ENCODE peak calls at places on chromosome 6, in nine cellular contexts. O, K, B, C, G, V, S, H and Z are unnamed samples.

GRCh38 chr6:51271615-51272014 is 452.9 kb downstream of the TFAP2B start:
- DNase-seq in O (no peak), K (no peak), B (no peak), C (no peak), G (no peak), V (no peak), S (no peak), H (no peak), Z (no peak)

GRCh38 chr6:56536536-56536935 is 106.2 kb downstream of the DST start:
- DNase-seq in O (no peak), K (no peak), B (no peak), C (peak), G (no peak), V (no peak), S (no peak), H (no peak), Z (no peak)

GRCh38 chr6:135291288-135292116 is 110.4 kb downstream of the MYB start:
- DNase-seq in O (no peak), K (no peak), B (no peak), C (peak), G (no peak), V (no peak), S (peak), H (no peak), Z (peak)

GRCh38 chr6:35191899-35192298 is 21.9 kb upstream of the SCUBE3 start:
- DNase-seq in O (no peak), K (no peak), B (no peak), C (no peak), G (no peak), V (no peak), S (no peak), H (no peak), Z (no peak)

GRCh38 chr6:135358907-135359459 is 138.6 kb downstream of the AHI1 start:
- DNase-seq in O (no peak), K (no peak), B (no peak), C (peak), G (no peak), V (no peak), S (peak), H (peak), Z (peak)

GRCh38 chr6:25963426-25964123 is 973 bp downstream of the TRIM38 start:
- DNase-seq in O (no peak), K (no peak), B (no peak), C (peak), G (peak), V (peak), S (peak), H (peak), Z (peak)

GRCh38 chr6:1787894-1788293 is 178.2 kb downstream of the FOXC1 start:
- DNase-seq in O (no peak), K (no peak), B (no peak), C (peak), G (no peak), V (no peak), S (peak), H (peak), Z (peak)

GRCh38 chr6:168127384-168127868 is 48.4 kb upstream of the FRMD1 start:
- DNase-seq in O (peak), K (no peak), B (no peak), C (no peak), G (no peak), V (no peak), S (no peak), H (no peak), Z (no peak)

GRCh38 chr6:111122458-111123286 is 35.4 kb downstream of the SLC16A10 start:
- DNase-seq in O (no peak), K (no peak), B (no peak), C (no peak), G (peak), V (no peak), S (no peak), H (no peak), Z (no peak)

GRCh38 chr6:145705561-145705960 is 29.8 kb downstream of the EPM2A start:
- DNase-seq in O (no peak), K (no peak), B (no peak), C (peak), G (no peak), V (no peak), S (peak), H (peak), Z (peak)

GRCh38 chr6:166605752-166606151 is 19.3 kb upstream of the RAMACL start:
- DNase-seq in O (no peak), K (no peak), B (no peak), C (no peak), G (no peak), V (no peak), S (no peak), H (no peak), Z (no peak)

GRCh38 chr6:151493495-151494234 is at the start of gene CCDC170:
- DNase-seq in O (no peak), K (no peak), B (no peak), C (no peak), G (no peak), V (peak), S (no peak), H (no peak), Z (no peak)

GRCh38 chr6:1485678-1486077 is 96.3 kb downstream of the FOXF2 start:
- DNase-seq in O (no peak), K (no peak), B (peak), C (peak), G (peak), V (no peak), S (peak), H (peak), Z (peak)

GRCh38 chr6:5466459-5466858 is 205.1 kb downstream of the FARS2 start:
- DNase-seq in O (no peak), K (no peak), B (no peak), C (peak), G (no peak), V (no peak), S (peak), H (peak), Z (peak)

GRCh38 chr6:138815797-138816528 is 20.1 kb downstream of the ECT2L start:
- DNase-seq in O (no peak), K (peak), B (no peak), C (peak), G (peak), V (no peak), S (peak), H (peak), Z (peak)

GRCh38 chr6:167577891-167578361 is 248.8 kb upstream of the AFDN start:
- DNase-seq in O (no peak), K (no peak), B (no peak), C (no peak), G (no peak), V (no peak), S (no peak), H (no peak), Z (no peak)

GRCh38 chr6:62763125-62763524 is 448.1 kb upstream of the FKBP1C start:
- DNase-seq in O (no peak), K (no peak), B (no peak), C (no peak), G (no peak), V (no peak), S (no peak), H (no peak), Z (no peak)

GRCh38 chr6:78770766-78771165 is 96.6 kb upstream of the IRAK1BP1 start:
- DNase-seq in O (no peak), K (no peak), B (no peak), C (peak), G (peak), V (no peak), S (peak), H (no peak), Z (no peak)

GRCh38 chr6:100445512-100445911 is 19.2 kb downstream of the SIM1 start:
- DNase-seq in O (no peak), K (no peak), B (no peak), C (no peak), G (no peak), V (no peak), S (no peak), H (no peak), Z (no peak)

GRCh38 chr6:5866547-5867051 is 140.1 kb downstream of the NRN1 start:
- DNase-seq in O (no peak), K (peak), B (no peak), C (peak), G (peak), V (no peak), S (peak), H (peak), Z (peak)

GRCh38 chr6:127023001-127023778 is 95.3 kb upstream of the RSPO3 start:
- DNase-seq in O (no peak), K (peak), B (no peak), C (no peak), G (no peak), V (no peak), S (no peak), H (no peak), Z (no peak)

GRCh38 chr6:13526718-13527668 is 39.6 kb upstream of the GFOD1 start:
- DNase-seq in O (no peak), K (peak), B (no peak), C (no peak), G (peak), V (peak), S (peak), H (no peak), Z (peak)